ENCODE peak calls at places on chromosomes 13 and 19, in eight cellular contexts. Y is neural progenitor cell; E is NCI-H510A; G is T-cell; H is HTR-8/SVneo; S is astrocyte of the spinal cord; X is activated naive CD8-positive, alpha-beta T cell treated with anti-CD3 and anti-CD28 coated beads for 36 hours; I is lower leg skin. K is an unnamed sample.

GRCh38 chr19:19637186-19637522 is 6.3 kb downstream of the GMIP start:
- DNase-seq in Y (no peak), E (no peak), G (no peak), H (no peak), S (no peak), X (no peak), I (no peak), K (no peak)

GRCh38 chr13:99805361-99805760 is 166.2 kb downstream of the ZIC5 start:
- DNase-seq in Y (peak; percentile 69), E (no peak), G (no peak), H (no peak), S (no peak), X (no peak), I (no peak), K (peak; percentile 31)

GRCh38 chr19:50908311-50908710 is 2.9 kb downstream of the KLK4 start:
- DNase-seq in Y (no peak), E (no peak), G (no peak), H (no peak), S (no peak), X (no peak), I (no peak), K (no peak)

GRCh38 chr13:43159007-43159406 is 135.6 kb downstream of the DNAJC15 start:
- DNase-seq in Y (no peak), E (no peak), G (no peak), H (peak; percentile 24), S (peak; percentile 62), X (no peak), I (no peak), K (peak; percentile 74)

GRCh38 chr13:86446311-86446710 is 647.1 kb upstream of the SLITRK6 start:
- DNase-seq in Y (peak; percentile 33), E (no peak), G (no peak), H (no peak), S (peak; percentile 95), X (no peak), I (no peak), K (peak; percentile 23)

GRCh38 chr19:44725251-44725650 is 23.3 kb upstream of the BCL3 start:
- DNase-seq in Y (no peak), E (no peak), G (no peak), H (no peak), S (no peak), X (no peak), I (no peak), K (no peak)

GRCh38 chr19:42480335-42481095 is 37.8 kb upstream of the CXCL17 start:
- DNase-seq in Y (no peak), E (no peak), G (peak; percentile 1), H (peak; percentile 68), S (no peak), X (peak; percentile 17), I (no peak), K (peak; percentile 68)

GRCh38 chr19:45063851-45064801 is 12.2 kb downstream of the ZNF296 start:
- DNase-seq in Y (no peak), E (no peak), G (no peak), H (no peak), S (no peak), X (no peak), I (no peak), K (no peak)

GRCh38 chr19:13623686-13624405 is 117.6 kb upstream of the CACNA1A start:
- DNase-seq in Y (no peak), E (no peak), G (no peak), H (no peak), S (no peak), X (no peak), I (no peak), K (no peak)

GRCh38 chr19:43624933-43625332 is 5.5 kb upstream of the ZNF428 start:
- DNase-seq in Y (peak; percentile 86), E (no peak), G (peak; percentile 90), H (no peak), S (no peak), X (peak; percentile 84), I (peak; percentile 93), K (peak; percentile 90)

GRCh38 chr13:93190006-93190405 is 36.6 kb upstream of the GPC6 start:
- DNase-seq in Y (no peak), E (no peak), G (no peak), H (no peak), S (no peak), X (no peak), I (no peak), K (no peak)

GRCh38 chr13:20714161-20714560 is 10.7 kb downstream of the IL17D start:
- DNase-seq in Y (no peak), E (no peak), G (no peak), H (no peak), S (peak; percentile 75), X (no peak), I (no peak), K (no peak)

GRCh38 chr19:14979498-14980255 is at the start of gene SLC1A6:
- DNase-seq in Y (peak; percentile 89), E (no peak), G (no peak), H (no peak), S (no peak), X (no peak), I (peak; percentile 72), K (no peak)

GRCh38 chr19:8087876-8088275 is 35.3 kb downstream of the CCL25 start:
- DNase-seq in Y (no peak), E (no peak), G (no peak), H (no peak), S (no peak), X (no peak), I (no peak), K (no peak)

GRCh38 chr13:50130686-50131051 is 115.4 kb downstream of the KCNRG start:
- DNase-seq in Y (peak; percentile 69), E (no peak), G (no peak), H (no peak), S (peak; percentile 62), X (no peak), I (peak; percentile 89), K (no peak)

GRCh38 chr13:79287994-79288795 is 117.9 kb downstream of the RBM26 start:
- DNase-seq in Y (peak; percentile 82), E (no peak), G (no peak), H (no peak), S (no peak), X (no peak), I (no peak), K (peak; percentile 17)

GRCh38 chr19:15378529-15379082 is 981 bp downstream of the AKAP8 start:
- DNase-seq in Y (peak; percentile 65), E (peak; percentile 10), G (peak; percentile 50), H (peak; percentile 62), S (peak; percentile 38), X (peak; percentile 63), I (peak; percentile 90), K (peak; percentile 76)